ENCODE peak calls at places on chromosomes 7 and 10, in eight cellular contexts. Z is NCI-H1105; S is amniotic stem cell; M is dorsolateral prefrontal cortex; X is T-helper 1 cell; B is stimulated activated CD4-positive, alpha-beta T cell treated with anti-CD3 and anti-CD28 coated beads, Interleukin-4, amount 100 ng/mL, for 1 hour; A is substantia nigra; T is HFFc6. Y is an unnamed sample.

GRCh38 chr10:33781666-33782395 is 447.4 kb upstream of the NRP1 start:
- DNase-seq in Z (no peak), S (no peak), M (no peak), X (no peak), B (no peak), A (no peak), T (no peak), Y (no peak)

GRCh38 chr10:71078454-71079145 is 133.8 kb upstream of the UNC5B start:
- DNase-seq in Z (no peak), S (no peak), M (no peak), X (no peak), B (no peak), A (no peak), T (no peak), Y (no peak)

GRCh38 chr10:17888189-17888588 is 63.5 kb upstream of the SLC39A12 start:
- DNase-seq in Z (no peak), S (no peak), M (no peak), X (no peak), B (no peak), A (no peak), T (no peak), Y (no peak)

GRCh38 chr7:85376589-85376988 is 189.7 kb upstream of the SEMA3D start:
- DNase-seq in Z (no peak), S (no peak), M (no peak), X (no peak), B (no peak), A (no peak), T (no peak), Y (no peak)

GRCh38 chr10:13956826-13957225 is 370.1 kb downstream of the PRPF18 start:
- DNase-seq in Z (no peak), S (no peak), M (no peak), X (no peak), B (no peak), A (peak), T (no peak), Y (peak)

GRCh38 chr10:28781296-28781695 is 104.0 kb downstream of the BAMBI start:
- DNase-seq in Z (no peak), S (no peak), M (no peak), X (no peak), B (no peak), A (no peak), T (no peak), Y (no peak)

GRCh38 chr7:29140873-29141468 is 5.4 kb downstream of the CPVL start:
- DNase-seq in Z (no peak), S (no peak), M (no peak), X (no peak), B (no peak), A (no peak), T (no peak), Y (no peak)

GRCh38 chr7:77430927-77431326 is 14.8 kb upstream of the GSAP start:
- DNase-seq in Z (no peak), S (no peak), M (no peak), X (no peak), B (no peak), A (no peak), T (no peak), Y (no peak)

GRCh38 chr10:79374312-79375191 is 27.3 kb downstream of the PPIF start:
- DNase-seq in Z (no peak), S (peak), M (peak), X (peak), B (peak), A (peak), T (peak), Y (peak)

GRCh38 chr7:130096243-130096827 is 26.0 kb downstream of the KLHDC10 start:
- DNase-seq in Z (peak), S (no peak), M (no peak), X (no peak), B (no peak), A (no peak), T (no peak), Y (no peak)

GRCh38 chr7:141157138-141157765 is 83.4 kb downstream of the TMEM178B start:
- DNase-seq in Z (no peak), S (no peak), M (no peak), X (no peak), B (no peak), A (no peak), T (no peak), Y (no peak)

GRCh38 chr7:50782376-50783208 is at the start of gene GRB10:
- DNase-seq in Z (peak), S (no peak), M (peak), X (no peak), B (peak), A (peak), T (no peak), Y (peak)

GRCh38 chr10:130259380-130259779 is 123.2 kb downstream of the GLRX3 start:
- DNase-seq in Z (no peak), S (no peak), M (no peak), X (no peak), B (no peak), A (no peak), T (no peak), Y (no peak)

GRCh38 chr10:104903433-104903832 is 262.3 kb downstream of the SORCS3 start:
- DNase-seq in Z (no peak), S (no peak), M (no peak), X (no peak), B (no peak), A (no peak), T (no peak), Y (no peak)

GRCh38 chr10:70458329-70459060 is 17.0 kb upstream of the NODAL start:
- DNase-seq in Z (no peak), S (peak), M (no peak), X (no peak), B (peak), A (peak), T (peak), Y (peak)

GRCh38 chr10:79084012-79084971 is 15.5 kb downstream of the ZMIZ1 start:
- DNase-seq in Z (peak), S (peak), M (no peak), X (no peak), B (no peak), A (peak), T (peak), Y (peak)

GRCh38 chr10:49139000-49139865 is 5.4 kb upstream of the FAM170B start:
- DNase-seq in Z (no peak), S (no peak), M (no peak), X (no peak), B (no peak), A (no peak), T (peak), Y (no peak)

GRCh38 chr10:102744374-102745051 is 765 bp downstream of the WBP1L start:
- DNase-seq in Z (no peak), S (no peak), M (no peak), X (no peak), B (no peak), A (no peak), T (no peak), Y (no peak)

GRCh38 chr10:83764681-83765080 is 374.6 kb upstream of the GHITM start:
- DNase-seq in Z (no peak), S (peak), M (no peak), X (no peak), B (no peak), A (no peak), T (no peak), Y (no peak)

GRCh38 chr7:13770305-13770704 is 219.2 kb downstream of the ETV1 start:
- DNase-seq in Z (no peak), S (no peak), M (no peak), X (no peak), B (no peak), A (no peak), T (no peak), Y (no peak)

GRCh38 chr7:140596751-140597424 is 43.7 kb downstream of the DENND2A start:
- DNase-seq in Z (no peak), S (no peak), M (no peak), X (no peak), B (no peak), A (no peak), T (no peak), Y (no peak)

GRCh38 chr7:45151131-45151684 is 6.4 kb upstream of the RAMP3 start:
- DNase-seq in Z (no peak), S (no peak), M (peak), X (no peak), B (no peak), A (no peak), T (no peak), Y (no peak)

GRCh38 chr10:101006593-101007098 is 7.0 kb downstream of the LZTS2 start:
- DNase-seq in Z (no peak), S (no peak), M (no peak), X (no peak), B (no peak), A (peak), T (no peak), Y (no peak)

GRCh38 chr7:42151309-42151708 is 85.7 kb downstream of the GLI3 start:
- DNase-seq in Z (no peak), S (no peak), M (no peak), X (no peak), B (no peak), A (peak), T (no peak), Y (no peak)

GRCh38 chr7:74101061-74101681 is 17.6 kb downstream of the LIMK1 start:
- DNase-seq in Z (no peak), S (no peak), M (no peak), X (no peak), B (no peak), A (no peak), T (no peak), Y (peak)

GRCh38 chr7:95476904-95477594 is 8.7 kb upstream of the ASB4 start:
- DNase-seq in Z (peak), S (peak), M (no peak), X (peak), B (peak), A (peak), T (peak), Y (peak)

GRCh38 chr10:20257422-20257821 is 441.2 kb downstream of the PLXDC2 start:
- DNase-seq in Z (no peak), S (no peak), M (no peak), X (no peak), B (no peak), A (no peak), T (no peak), Y (no peak)